ENCODE peak calls at places on chromosomes 2 and 18, in nine cellular contexts. V, L, X, Z, H, C, Y, P and T are unnamed samples.

GRCh38 chr2:109285244-109285651 is 156.2 kb downstream of the SH3RF3 start:
- DNase-seq in X (no peak), Y (no peak), L (no peak), P (peak), Z (no peak), V (no peak), C (no peak), H (no peak), T (no peak)

GRCh38 chr18:24231773-24232735 is 93.2 kb downstream of the CABYR start:
- DNase-seq in X (no peak), Z (peak), P (no peak), L (no peak), Y (no peak), C (no peak), V (no peak), H (peak), T (no peak)

GRCh38 chr2:146572598-146572997 is 1272.2 kb upstream of the ACVR2A start:
- DNase-seq in Y (no peak), V (no peak), H (no peak), L (no peak), X (no peak), P (no peak), C (no peak), Z (no peak), T (no peak)

GRCh38 chr2:147030966-147031760 is 813.7 kb upstream of the ACVR2A start:
- DNase-seq in P (no peak), V (no peak), C (no peak), Z (peak), L (no peak), Y (no peak), H (no peak), X (no peak), T (no peak)

GRCh38 chr2:152062130-152063091 is 36.4 kb downstream of the CACNB4 start:
- DNase-seq in L (no peak), X (no peak), P (peak), Y (no peak), H (no peak), V (peak), C (no peak), Z (no peak), T (no peak)

GRCh38 chr2:219987830-219988229 is 360.4 kb downstream of the SLC4A3 start:
- DNase-seq in Y (no peak), H (no peak), Z (peak), V (no peak), X (no peak), C (no peak), P (no peak), L (no peak), T (no peak)

GRCh38 chr2:129754831-129755230 is 224.6 kb upstream of the RAB6C start:
- DNase-seq in P (no peak), X (no peak), L (no peak), Y (no peak), H (no peak), C (no peak), V (no peak), Z (no peak), T (no peak)

GRCh38 chr2:65991864-65992554 is 442.9 kb upstream of the MEIS1 start:
- DNase-seq in C (no peak), X (no peak), Z (peak), L (no peak), H (no peak), V (no peak), P (no peak), Y (no peak), T (no peak)

GRCh38 chr2:207163815-207164747 is 1.7 kb downstream of the KLF7 start:
- DNase-seq in L (peak), Y (peak), C (peak), X (peak), H (no peak), Z (peak), P (peak), V (peak), T (peak)

GRCh38 chr2:78070693-78071092 is 548.5 kb upstream of the LRRTM4 start:
- DNase-seq in Z (no peak), L (peak), X (no peak), C (no peak), V (no peak), H (no peak), Y (no peak), P (no peak), T (no peak)

GRCh38 chr2:181300600-181301291 is 156.4 kb upstream of the ITGA4 start:
- DNase-seq in Y (no peak), X (no peak), V (no peak), C (no peak), L (no peak), Z (no peak), H (no peak), P (peak), T (no peak)

DNA sequence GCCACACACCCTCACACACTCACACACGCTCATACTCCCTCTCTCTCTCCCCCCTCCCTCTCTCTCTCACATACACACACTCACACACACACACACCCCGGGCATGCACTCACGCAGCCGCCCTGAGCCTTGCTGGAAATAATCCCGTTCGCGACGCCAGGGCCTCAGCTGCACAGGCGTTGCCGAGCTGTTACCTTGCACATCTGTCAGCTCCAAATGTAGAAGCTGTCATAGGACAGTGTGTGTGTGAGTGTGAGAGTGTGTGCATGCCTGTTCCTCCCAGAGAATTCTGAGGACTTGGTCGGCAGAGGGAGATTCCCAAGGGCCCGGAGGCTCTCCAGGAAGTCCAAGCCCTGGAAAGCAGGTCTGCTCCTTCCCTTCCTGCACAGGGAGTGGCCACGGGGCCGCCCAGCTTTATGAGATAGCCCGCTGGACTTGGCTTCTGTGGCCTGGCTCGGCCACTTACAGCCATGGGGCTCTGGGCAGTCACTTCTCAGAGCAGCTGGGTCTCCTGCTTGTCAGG is 8.6 kb downstream of the SPR start:
- DNase-seq in Z (peak), H (no peak), C (peak), Y (no peak), P (no peak), L (no peak), V (no peak), X (peak), T (no peak)
- TF ChIP-seq CTCF in Z (no peak), H (no peak), C (no peak), Y (no peak), P (no peak), L (no peak), V (no peak), X (no peak), T (no peak)

GRCh38 chr2:5915926-5916325 is 223.7 kb downstream of the SOX11 start:
- DNase-seq in Z (peak), H (peak), V (peak), P (peak), C (peak), Y (no peak), L (peak), X (no peak), T (no peak)
- TF ChIP-seq CTCF in Z (peak), H (peak), V (peak), P (peak), C (peak), Y (peak), L (peak), X (no peak), T (no peak)

GRCh38 chr2:235005603-235006259 is 53.9 kb downstream of the SH3BP4 start:
- DNase-seq in H (no peak), X (peak), V (no peak), Z (peak), C (peak), P (no peak), L (no peak), Y (peak), T (no peak)
- TF ChIP-seq CTCF in H (no peak), X (no peak), V (no peak), Z (peak), C (no peak), P (no peak), L (no peak), Y (peak), T (no peak)

DNA sequence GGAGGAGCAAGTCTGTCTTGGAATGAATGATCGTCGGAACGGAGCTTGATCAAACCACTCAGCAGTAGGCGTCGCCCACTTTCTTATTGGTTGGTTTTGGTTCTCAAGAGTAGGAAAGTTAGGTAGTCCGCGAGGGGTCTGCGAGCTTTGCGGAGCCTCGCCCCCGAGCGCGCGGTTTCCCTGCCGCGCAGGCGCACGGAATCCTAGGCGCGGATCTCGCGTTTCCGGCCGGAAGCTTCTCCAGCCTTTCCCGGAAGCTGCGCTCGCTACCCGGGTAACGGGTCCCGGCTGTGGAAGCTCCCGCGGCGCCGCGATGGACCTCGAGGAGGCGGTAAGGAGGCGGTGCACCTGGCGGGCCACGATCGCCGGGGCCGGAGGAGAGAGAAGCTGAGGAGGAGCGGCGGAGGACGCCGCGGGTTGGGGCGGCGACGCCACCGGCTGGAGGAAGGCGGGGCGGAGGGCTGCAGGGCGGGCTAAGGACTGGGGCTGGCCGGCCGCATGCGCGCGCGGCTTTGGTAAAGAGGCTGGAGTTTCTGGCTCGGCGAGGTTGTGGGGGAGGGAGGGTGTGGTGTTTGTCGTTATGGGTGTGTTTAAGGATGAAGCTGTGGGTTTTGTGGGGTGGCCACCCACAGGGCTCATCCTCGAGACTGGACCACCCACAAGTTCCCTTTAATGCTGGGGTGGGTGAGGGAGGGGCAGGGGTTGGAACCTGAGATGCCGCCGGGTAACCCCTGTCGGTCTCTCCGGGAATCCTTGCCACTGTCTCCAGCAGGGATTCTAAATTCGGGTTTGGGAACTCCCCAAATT is at the start of gene TAF1B:
- DNase-seq in C (peak), X (peak), Y (peak), L (peak), P (peak), Z (peak), H (peak), V (peak), T (peak)
- TF ChIP-seq CTCF in C (no peak), X (no peak), Y (peak), L (peak), P (no peak), Z (peak), H (no peak), V (no peak), T (peak)

GRCh38 chr2:69013837-69014796 is 1.1 kb downstream of the ANTXR1 start:
- DNase-seq in V (no peak), P (no peak), H (no peak), C (no peak), Z (peak), L (peak), Y (no peak), X (no peak), T (no peak)

GRCh38 chr2:69010437-69011194 is 2.4 kb upstream of the ANTXR1 start:
- DNase-seq in X (no peak), L (no peak), V (no peak), H (no peak), C (no peak), Z (no peak), P (no peak), Y (no peak), T (no peak)

GRCh38 chr2:69012310-69013122 is 463 bp upstream of the ANTXR1 start:
- DNase-seq in Y (peak), X (peak), Z (peak), V (peak), L (peak), P (peak), H (no peak), C (peak), T (no peak)

GRCh38 chr2:69011611-69012157 is 1.3 kb upstream of the ANTXR1 start:
- DNase-seq in Y (no peak), P (no peak), C (no peak), L (no peak), X (no peak), H (no peak), V (no peak), Z (no peak), T (no peak)

GRCh38 chr2:69013123-69013836 is at the start of gene ANTXR1:
- DNase-seq in H (no peak), X (peak), L (peak), V (no peak), P (no peak), Z (peak), Y (peak), C (peak), T (no peak)
- TF ChIP-seq CTCF in H (peak), X (no peak), L (peak), V (no peak), P (no peak), Z (no peak), Y (peak), C (no peak), T (peak)

DNA sequence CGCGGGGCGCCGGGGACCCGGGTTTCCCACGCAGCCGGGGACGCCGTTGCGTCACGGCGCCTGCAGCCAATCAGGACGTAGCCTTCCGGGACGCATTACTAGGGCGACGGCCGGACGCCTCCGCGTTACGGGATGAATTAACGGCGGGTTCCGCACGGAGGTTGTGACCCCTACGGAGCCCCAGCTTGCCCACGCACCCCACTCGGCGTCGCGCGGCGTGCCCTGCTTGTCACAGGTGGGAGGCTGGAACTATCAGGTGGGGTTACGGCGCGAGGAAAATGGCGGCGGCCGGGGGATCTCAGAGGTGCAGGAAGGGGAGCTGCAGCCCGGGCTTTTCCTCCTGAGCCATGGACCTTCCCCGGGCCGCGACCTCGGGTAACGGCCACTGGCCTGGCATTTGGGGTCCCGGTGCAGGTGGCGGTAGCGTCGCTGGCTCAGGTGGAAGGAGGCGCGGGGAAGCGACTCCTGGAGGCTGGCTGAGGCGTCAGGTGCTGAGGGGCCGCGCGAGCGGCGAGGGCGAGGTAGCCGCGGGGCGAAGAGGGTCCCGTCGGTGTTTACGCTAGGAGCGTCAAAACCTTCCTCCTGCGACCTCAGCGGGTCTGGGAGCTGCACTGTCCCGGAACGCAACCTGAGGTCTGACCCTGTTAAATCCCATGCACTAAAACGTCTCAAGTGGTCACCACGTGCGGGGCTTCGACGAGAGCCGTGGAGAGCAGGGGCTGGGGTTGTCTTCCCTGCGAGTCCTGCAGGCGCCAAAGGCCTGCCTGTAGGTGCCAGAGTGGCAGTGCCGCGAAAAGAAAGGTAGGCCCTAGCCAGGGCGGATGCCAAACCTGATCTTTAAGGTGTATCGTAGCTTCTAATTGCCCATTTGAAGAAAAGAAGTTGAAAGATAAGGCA is at the start of gene LCLAT1:
- DNase-seq in Y (peak), P (peak), V (peak), L (peak), X (peak), H (peak), Z (peak), C (peak), T (peak)
- TF ChIP-seq CTCF in Y (peak), P (no peak), V (no peak), L (peak), X (no peak), H (no peak), Z (peak), C (peak), T (no peak)

GRCh38 chr18:48769006-48769646 is 181.6 kb downstream of the SMAD7 start:
- DNase-seq in L (no peak), C (no peak), X (no peak), H (no peak), Y (no peak), V (no peak), Z (no peak), P (no peak), T (no peak)
- TF ChIP-seq CTCF in L (no peak), C (no peak), X (no peak), H (no peak), Y (peak), V (no peak), Z (no peak), P (no peak), T (peak)

GRCh38 chr2:143433158-143433557 is 303.9 kb downstream of the ARHGAP15 start:
- DNase-seq in L (no peak), C (no peak), Y (no peak), Z (no peak), P (no peak), V (no peak), X (no peak), H (no peak), T (no peak)
- TF ChIP-seq CTCF in L (no peak), C (no peak), Y (peak), Z (peak), P (no peak), V (no peak), X (no peak), H (no peak), T (no peak)